ENCODE peak calls at places on chromosomes 1 and 21, in eight cellular contexts. H is Karpas-422, E is GM23248, Y is fibroblast of lung, W is HCT116, K is mammary epithelial cell, Z is GM23338, M is H1. U is an unnamed sample. For H3K79me2 and H4K20me1, the result is how much of the 10 kb centered on the place peaks cover.

GRCh38 chr1:38451541-38451993 is 405.0 kb upstream of the POU3F1 start:
- DNase-seq in H (no peak), E (peak), Y (no peak), W (no peak), K (no peak), Z (peak), M (peak), U (peak)

GRCh38 chr1:110210604-110211502 is 739 bp downstream of the KCNC4 start:
- DNase-seq in H (peak), E (peak), Y (peak), W (no peak), K (peak), Z (peak), M (peak), U (peak)

GRCh38 chr21:33058468-33059318 is 11.2 kb upstream of the OLIG1 start:
- DNase-seq in H (no peak), E (no peak), Y (no peak), W (no peak), K (no peak), Z (no peak), M (no peak), U (no peak)

GRCh38 chr1:97210302-97210701 is 488.7 kb downstream of the PTBP2 start:
- DNase-seq in H (no peak), E (no peak), Y (no peak), W (no peak), K (no peak), Z (no peak), M (no peak), U (no peak)

GRCh38 chr1:56482486-56482885 is 96.9 kb downstream of the PLPP3 start:
- DNase-seq in H (no peak), E (no peak), Y (no peak), W (no peak), K (no peak), Z (no peak), M (no peak), U (no peak)

GRCh38 chr1:6448749-6449631 is 17.0 kb downstream of the TNFRSF25 start:
- DNase-seq in H (no peak), E (peak), Y (no peak), W (no peak), K (no peak), Z (peak), M (peak), U (no peak)

GRCh38 chr1:6580119-6580587 is 359 bp downstream of the ZBTB48 start:
- DNase-seq in H (peak), E (no peak), Y (no peak), W (no peak), K (no peak), Z (no peak), M (no peak), U (no peak)

GRCh38 chr1:109615879-109616278 is 3.5 kb downstream of the GNAT2 start:
- DNase-seq in H (peak), E (no peak), Y (no peak), W (no peak), K (no peak), Z (no peak), M (no peak), U (no peak)

GRCh38 chr1:154767315-154768240 is 102.5 kb downstream of the KCNN3 start:
- DNase-seq in H (no peak), E (peak), Y (peak), W (no peak), K (peak), Z (no peak), M (no peak), U (no peak)

GRCh38 chr1:228228601-228229074 is 20.8 kb downstream of the OBSCN start:
- DNase-seq in H (no peak), E (peak), Y (peak), W (no peak), K (peak), Z (no peak), M (no peak), U (peak)

GRCh38 chr1:24535778-24536177 is 20.1 kb upstream of the NCMAP start:
- DNase-seq in H (no peak), E (no peak), Y (no peak), W (no peak), K (no peak), Z (no peak), M (no peak), U (no peak)

GRCh38 chr1:30192969-30193630 is 530.3 kb downstream of the MATN1 start:
- DNase-seq in H (peak), E (no peak), Y (no peak), W (no peak), K (no peak), Z (no peak), M (peak), U (no peak)

GRCh38 chr1:36517019-36517387 is 34.3 kb upstream of the CSF3R start:
- DNase-seq in H (no peak), E (peak), Y (no peak), W (no peak), K (peak), Z (no peak), M (no peak), U (no peak)

GRCh38 chr1:160108888-160109662 is 6.5 kb upstream of the ATP1A2 start:
- DNase-seq in H (peak), E (peak), Y (peak), W (peak), K (no peak), Z (peak), M (peak), U (peak)

GRCh38 chr1:100362821-100363466 is 10.6 kb downstream of the CDC14A start:
- DNase-seq in H (no peak), E (no peak), Y (no peak), W (no peak), K (no peak), Z (peak), M (no peak), U (no peak)

GRCh38 chr1:155077346-155077745 is 1.3 kb upstream of the EFNA3 start:
- DNase-seq in H (no peak), E (no peak), Y (no peak), W (no peak), K (no peak), Z (no peak), M (no peak), U (peak)

GRCh38 chr1:216682694-216683243 is 40.5 kb downstream of the ESRRG start:
- DNase-seq in H (no peak), E (no peak), Y (no peak), W (no peak), K (no peak), Z (no peak), M (no peak), U (no peak)

GRCh38 chr1:228072658-228073043 is 9.9 kb upstream of the ARF1 start:
- DNase-seq in H (no peak), E (no peak), Y (no peak), W (no peak), K (no peak), Z (no peak), M (no peak), U (no peak)

GRCh38 chr1:235468970-235469369 is 35.3 kb downstream of the B3GALNT2 start:
- DNase-seq in H (no peak), E (peak), Y (peak), W (peak), K (peak), Z (no peak), M (no peak), U (no peak)

GRCh38 chr1:224198572-224198971 is 15.5 kb downstream of the DEGS1 start:
- DNase-seq in H (no peak), E (no peak), Y (no peak), W (no peak), K (peak), Z (no peak), M (no peak), U (no peak)

GRCh38 chr1:10819198-10819901 is 22.9 kb upstream of the CASZ1 start:
- DNase-seq in H (no peak), E (no peak), Y (no peak), W (no peak), K (no peak), Z (no peak), M (no peak), U (no peak)
- H3K79me2 ChIP-seq in H (under half), E (under half), Y (under half), W (under half), K (under half), Z (under half), M (under half), U (under half)

GRCh38 chr1:229623225-229623624 is 2.7 kb downstream of the TAF5L start:
- DNase-seq in H (no peak), E (no peak), Y (no peak), W (no peak), K (no peak), Z (no peak), M (no peak), U (no peak)
- H4K20me1 ChIP-seq in H (under half), E (under half), Y (under half), W (under half), K (under half), Z (under half), M (under half), U (half or more)

GRCh38 chr1:167955915-167956314 is 19.0 kb upstream of the MPC2 start:
- DNase-seq in H (no peak), E (peak), Y (no peak), W (no peak), K (peak), Z (no peak), M (no peak), U (no peak)
- H3K4me3 ChIP-seq in H (no peak), E (no peak), Y (no peak), W (no peak), K (no peak), Z (no peak), M (no peak), U (no peak)

DNA sequence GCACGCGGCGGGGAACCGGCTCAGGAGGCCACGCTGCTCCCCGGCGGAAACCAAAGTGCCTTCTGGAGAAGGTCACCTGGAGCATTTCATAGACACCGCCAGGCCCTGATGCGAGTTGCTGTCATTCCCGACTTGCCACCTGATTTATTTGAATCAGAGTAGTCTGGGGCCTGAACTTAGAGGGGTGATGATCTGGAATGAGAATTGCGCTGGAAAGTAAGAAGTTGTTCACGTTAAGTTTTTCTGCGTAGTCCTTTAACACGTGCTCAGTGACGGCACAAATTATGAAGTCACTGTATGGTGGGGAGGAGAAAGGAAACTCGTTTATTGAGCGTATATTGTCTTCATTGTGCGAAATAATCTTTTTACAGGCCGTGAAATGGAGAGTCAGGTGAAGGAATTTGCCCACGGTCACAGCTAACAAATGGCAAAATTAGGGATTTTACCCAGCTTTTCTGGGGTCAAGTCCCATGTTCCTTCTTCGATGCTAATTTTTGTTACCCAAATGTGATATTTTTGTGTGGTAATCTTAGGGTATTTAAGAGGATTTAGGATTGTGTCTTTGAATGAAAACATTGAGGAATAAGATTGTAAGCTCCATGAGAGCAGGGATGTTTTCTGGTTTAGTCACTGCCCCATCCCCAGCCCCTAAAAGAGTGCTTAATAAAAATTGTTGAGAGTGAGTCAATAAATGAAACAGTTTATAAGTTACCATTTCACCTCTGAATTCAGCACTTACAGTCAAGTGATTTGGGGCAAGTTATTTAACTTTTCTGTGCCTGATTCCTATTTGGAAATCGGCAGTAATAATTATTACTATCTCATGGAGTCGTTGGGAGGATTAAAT is 46.4 kb upstream of the NBL1 start:
- DNase-seq in H (peak), E (peak), Y (peak), W (peak), K (peak), Z (peak), M (no peak), U (no peak)
- H3K79me2 ChIP-seq in H (half or more), E (half or more), Y (half or more), W (half or more), K (half or more), Z (half or more), M (half or more), U (half or more)

GRCh38 chr1:42316292-42316691 is 18.7 kb downstream of the FOXJ3 start:
- DNase-seq in H (no peak), E (no peak), Y (no peak), W (no peak), K (no peak), Z (no peak), M (no peak), U (no peak)
- H4K20me1 ChIP-seq in H (under half), E (under half), Y (under half), W (half or more), K (under half), Z (half or more), M (under half), U (half or more)

GRCh38 chr21:46158666-46159300 is 3.4 kb upstream of the FTCD start:
- DNase-seq in H (no peak), E (no peak), Y (no peak), W (no peak), K (no peak), Z (no peak), M (no peak), U (peak)
- H3K4me3 ChIP-seq in H (no peak), E (no peak), Y (no peak), W (no peak), K (no peak), Z (no peak), M (no peak), U (no peak)

DNA sequence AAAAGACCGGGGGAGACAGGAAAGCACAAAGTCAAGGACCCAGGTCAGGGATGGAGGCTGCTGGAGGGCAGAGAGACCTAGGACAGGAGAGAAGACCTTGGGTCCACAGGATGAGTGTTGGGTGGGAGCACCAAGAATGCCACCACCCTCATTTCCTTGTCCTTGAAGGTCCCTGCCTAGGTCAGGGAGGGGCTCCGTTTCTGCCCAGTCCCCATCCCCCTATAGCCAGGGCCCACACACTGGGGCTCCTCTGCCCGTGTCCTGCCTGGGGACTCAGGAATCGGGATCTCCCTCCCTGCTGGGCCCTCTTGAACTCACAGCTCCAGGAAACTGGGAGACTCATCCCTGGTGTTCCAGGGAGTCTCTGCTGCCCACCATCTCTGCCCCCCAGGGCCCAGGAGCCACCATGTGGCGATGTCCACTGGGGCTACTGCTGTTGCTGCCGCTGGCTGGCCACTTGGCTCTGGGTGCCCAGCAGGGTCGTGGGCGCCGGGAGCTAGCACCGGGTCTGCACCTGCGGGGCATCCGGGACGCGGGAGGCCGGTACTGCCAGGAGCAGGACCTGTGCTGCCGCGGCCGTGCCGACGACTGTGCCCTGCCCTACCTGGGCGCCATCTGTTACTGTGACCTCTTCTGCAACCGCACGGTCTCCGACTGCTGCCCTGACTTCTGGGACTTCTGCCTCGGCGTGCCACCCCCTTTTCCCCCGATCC is 584 bp downstream of the TINAGL1 start:
- DNase-seq in H (no peak), E (no peak), Y (no peak), W (no peak), K (no peak), Z (no peak), M (peak), U (peak)
- H3K79me2 ChIP-seq in H (under half), E (under half), Y (under half), W (under half), K (half or more), Z (under half), M (under half), U (under half)

GRCh38 chr1:32797456-32797855 is 19.7 kb downstream of the YARS1 start:
- DNase-seq in H (no peak), E (no peak), Y (no peak), W (no peak), K (no peak), Z (no peak), M (no peak), U (no peak)
- H4K20me1 ChIP-seq in H (under half), E (under half), Y (under half), W (under half), K (under half), Z (half or more), M (under half), U (under half)

DNA sequence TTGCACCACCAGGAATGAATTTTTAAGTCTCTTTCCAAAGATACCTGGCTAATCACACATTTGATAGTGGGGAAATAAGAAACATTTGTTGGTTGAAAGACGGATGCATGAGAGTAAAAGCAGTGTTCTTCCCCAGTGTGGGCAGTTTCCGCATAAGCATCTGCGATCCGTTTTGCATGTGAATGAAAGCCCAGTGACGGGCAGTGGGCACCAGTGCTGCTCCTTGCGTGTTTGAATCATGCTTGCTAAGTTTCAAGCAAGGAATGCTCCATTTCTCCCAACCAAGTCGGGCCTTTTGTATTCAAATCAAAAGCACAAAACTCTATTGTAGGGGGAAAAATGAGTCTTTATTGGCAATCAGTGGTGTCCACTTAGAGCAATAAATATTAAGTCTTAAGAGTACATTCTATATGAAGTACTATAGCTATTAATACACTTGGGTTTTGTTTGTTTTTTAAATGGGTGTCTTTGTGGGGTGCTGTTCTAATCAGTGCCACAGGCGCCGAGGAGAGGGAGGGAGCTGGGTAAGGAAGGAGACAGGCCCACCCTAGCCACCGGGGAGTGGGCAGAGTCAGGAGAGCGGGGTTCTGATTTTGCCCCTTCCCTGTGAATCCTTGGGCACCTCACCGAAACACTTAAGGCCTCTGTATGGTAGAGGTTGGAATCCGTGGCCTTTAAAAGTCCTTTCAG is 750 bp upstream of the PTGFRN start:
- DNase-seq in H (no peak), E (no peak), Y (no peak), W (no peak), K (no peak), Z (peak), M (no peak), U (peak)
- H3K4me3 ChIP-seq in H (no peak), E (peak), Y (no peak), W (peak), K (peak), Z (peak), M (peak), U (peak)

GRCh38 chr1:54379481-54380284 is 26.5 kb downstream of the SSBP3 start:
- DNase-seq in H (no peak), E (no peak), Y (peak), W (no peak), K (no peak), Z (peak), M (no peak), U (peak)
- H3K79me2 ChIP-seq in H (under half), E (half or more), Y (under half), W (under half), K (under half), Z (half or more), M (half or more), U (under half)